ENCODE peak calls at places on chromosomes 11 and 22, in eight cellular contexts. L is naive thymus-derived CD4-positive, alpha-beta T cell; J is ascending aorta; T is Peyer's patch; U is right cardiac atrium; Z is lung; B is aorta; H is CD4-positive, alpha-beta T cell. Q is an unnamed sample.

GRCh38 chr11:132822294-132822693 is 710.0 kb downstream of the OPCML start:
- DNase-seq in L (no peak), Z (no peak), B (no peak), T (no peak), H (no peak), U (no peak), J (no peak), Q (no peak)

GRCh38 chr11:80330302-80330701 is 889.5 kb upstream of the TENM4 start:
- DNase-seq in U (no peak), B (no peak), L (no peak), J (no peak), H (no peak), Z (no peak), T (no peak), Q (no peak)

GRCh38 chr11:7014118-7014517 is 6.0 kb downstream of the ZNF214 start:
- DNase-seq in L (no peak), U (no peak), B (no peak), Z (no peak), H (no peak), J (no peak), T (no peak), Q (no peak)

GRCh38 chr11:7031346-7031957 is 11.2 kb downstream of the NLRP14 start:
- DNase-seq in B (no peak), U (no peak), L (no peak), J (no peak), H (no peak), Z (no peak), T (no peak), Q (no peak)

GRCh38 chr22:47000888-47001287 is 238.4 kb downstream of the TBC1D22A start:
- DNase-seq in J (no peak), T (no peak), H (no peak), U (no peak), L (no peak), B (no peak), Z (no peak), Q (no peak)

GRCh38 chr11:130315354-130315970 is 745 bp upstream of the ZBTB44 start:
- DNase-seq in Z (peak), J (no peak), L (peak), T (peak), B (peak), U (peak), H (peak), Q (no peak)

GRCh38 chr11:2221591-2221990 is 48.8 kb downstream of the ASCL2 start:
- DNase-seq in H (no peak), B (no peak), Z (no peak), T (no peak), U (no peak), J (no peak), L (no peak), Q (no peak)

GRCh38 chr22:46890819-46891218 is 128.4 kb downstream of the TBC1D22A start:
- DNase-seq in L (no peak), H (no peak), U (no peak), J (no peak), B (no peak), T (no peak), Z (no peak), Q (no peak)

GRCh38 chr11:113533425-113533698 is 58.2 kb upstream of the DRD2 start:
- DNase-seq in T (no peak), L (no peak), U (no peak), J (no peak), Z (no peak), H (no peak), B (no peak), Q (no peak)

GRCh38 chr11:19253149-19253540 is 12.4 kb upstream of the E2F8 start:
- DNase-seq in T (no peak), J (no peak), L (no peak), Z (no peak), H (no peak), B (no peak), U (no peak), Q (no peak)

GRCh38 chr11:131723088-131723487 is 352.7 kb downstream of the NTM start:
- DNase-seq in L (no peak), U (no peak), T (no peak), Z (no peak), J (no peak), B (no peak), H (no peak), Q (no peak)

GRCh38 chr11:75462117-75462653 is 29.2 kb upstream of the KLHL35 start:
- DNase-seq in U (no peak), J (no peak), H (no peak), B (no peak), Z (no peak), T (no peak), L (no peak), Q (no peak)

GRCh38 chr22:46031561-46031960 is 54.6 kb upstream of the WNT7B start:
- DNase-seq in Z (no peak), U (no peak), T (peak), L (no peak), J (peak), H (no peak), B (no peak), Q (no peak)

GRCh38 chr22:38758276-38758945 is 2.6 kb upstream of the SUN2 start:
- DNase-seq in H (peak), Z (no peak), L (peak), T (no peak), J (no peak), B (no peak), U (no peak), Q (no peak)

GRCh38 chr11:118216621-118217526 is 7.9 kb downstream of the JAML start:
- DNase-seq in J (no peak), U (no peak), T (no peak), B (no peak), Z (no peak), L (no peak), H (no peak), Q (no peak)

GRCh38 chr11:94379619-94380018 is 21.6 kb downstream of the GPR83 start:
- DNase-seq in H (no peak), U (no peak), T (no peak), L (no peak), Z (no peak), J (no peak), B (no peak), Q (no peak)

GRCh38 chr11:2440646-2441045 is 3.7 kb downstream of the TRPM5 start:
- DNase-seq in L (no peak), J (no peak), B (peak), U (peak), Z (no peak), T (no peak), H (no peak), Q (no peak)

GRCh38 chr11:83035070-83035854 is 36.4 kb downstream of the RAB30 start:
- DNase-seq in J (no peak), H (no peak), L (no peak), U (no peak), Z (no peak), B (no peak), T (no peak), Q (no peak)

GRCh38 chr11:59706518-59707285 is 6.9 kb downstream of the OR10V1 start:
- DNase-seq in H (no peak), T (no peak), B (no peak), Z (no peak), U (no peak), L (no peak), J (no peak), Q (no peak)

GRCh38 chr11:35304393-35304790 is 115.0 kb downstream of the SLC1A2 start:
- DNase-seq in T (no peak), U (no peak), B (no peak), J (no peak), L (peak), Z (no peak), H (no peak), Q (no peak)

GRCh38 chr22:22103078-22103593 is 120.5 kb upstream of the TOP3B start:
- DNase-seq in H (no peak), B (no peak), L (no peak), U (no peak), Z (no peak), J (no peak), T (no peak), Q (no peak)

GRCh38 chr11:61747389-61748285 is 4.8 kb upstream of the MYRF start:
- DNase-seq in L (peak), H (peak), T (peak), Z (peak), B (peak), U (peak), J (peak), Q (peak)

GRCh38 chr11:94332814-94333213 is 28.4 kb downstream of the IZUMO1R start:
- DNase-seq in Z (no peak), H (no peak), U (no peak), B (no peak), J (no peak), T (no peak), L (no peak), Q (no peak)

GRCh38 chr22:25403752-25404471 is 160.6 kb upstream of the GRK3 start:
- DNase-seq in U (no peak), T (no peak), H (no peak), L (peak), J (no peak), Z (no peak), B (no peak), Q (no peak)

GRCh38 chr11:133841279-133842043 is 3.9 kb downstream of the SPATA19 start:
- DNase-seq in H (no peak), Z (peak), J (no peak), B (no peak), L (no peak), T (no peak), U (no peak), Q (no peak)

GRCh38 chr11:41146326-41146725 is 313.1 kb downstream of the LRRC4C start:
- DNase-seq in U (no peak), L (no peak), H (no peak), J (no peak), T (no peak), Z (no peak), B (no peak), Q (no peak)

GRCh38 chr11:41784513-41785335 is 325.3 kb upstream of the LRRC4C start:
- DNase-seq in L (no peak), J (no peak), T (peak), H (no peak), Z (no peak), B (no peak), U (no peak), Q (no peak)

GRCh38 chr11:68282141-68282860 is 10.5 kb upstream of the C11orf24 start:
- DNase-seq in L (no peak), J (no peak), Z (no peak), B (peak), U (no peak), T (no peak), H (no peak), Q (no peak)

GRCh38 chr11:76443254-76443935 is 1.4 kb upstream of the EMSY start:
- DNase-seq in Z (no peak), J (no peak), U (no peak), T (no peak), B (no peak), H (no peak), L (no peak), Q (no peak)

GRCh38 chr11:81869337-81870065 is 864.2 kb downstream of the FAM181B start:
- DNase-seq in Z (no peak), J (no peak), L (peak), U (no peak), H (peak), B (no peak), T (no peak), Q (no peak)

GRCh38 chr11:78045851-78046485 is 17.7 kb upstream of the THRSP start:
- DNase-seq in T (peak), L (peak), J (no peak), H (peak), B (peak), Z (peak), U (peak), Q (peak)

GRCh38 chr22:30562391-30562790 is 12.1 kb downstream of the GAL3ST1 start:
- DNase-seq in T (peak), J (no peak), Z (no peak), B (no peak), U (no peak), L (no peak), H (no peak), Q (no peak)

GRCh38 chr22:26550498-26551033 is 38.3 kb upstream of the TFIP11 start:
- DNase-seq in Z (peak), B (peak), T (no peak), U (peak), H (no peak), L (no peak), J (no peak), Q (no peak)

DNA sequence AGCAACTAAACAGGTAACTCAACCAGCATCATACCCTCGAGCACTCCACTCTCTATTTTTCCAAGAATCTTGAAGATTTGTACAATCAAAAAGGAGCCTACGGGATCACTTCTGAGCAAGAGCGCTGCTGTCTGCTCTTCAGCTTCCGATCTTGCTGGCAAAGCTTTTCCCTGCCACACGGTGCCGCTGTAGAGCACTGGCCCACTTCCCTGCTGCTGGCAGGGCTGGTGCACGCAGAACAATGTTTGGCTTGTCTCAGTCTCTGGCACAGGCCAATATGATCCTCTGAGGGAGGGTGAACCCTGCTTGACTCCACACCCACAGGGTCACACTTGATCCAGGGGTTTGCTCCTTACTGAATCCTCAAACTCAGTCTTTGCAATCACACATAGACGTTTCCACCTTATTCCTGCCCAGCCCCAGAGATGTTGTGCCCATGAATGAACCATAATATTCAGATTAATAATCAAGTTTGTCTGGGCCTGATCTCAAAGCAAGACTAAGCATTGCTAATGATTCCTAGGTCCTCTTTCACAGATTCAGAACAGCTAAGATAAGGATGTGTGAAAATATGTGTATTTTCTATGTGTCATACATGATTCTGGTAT is 536.6 kb downstream of the SOX6 start:
- DNase-seq in L (no peak), H (no peak), J (no peak), B (peak), U (peak), T (peak), Z (peak), Q (peak)
- H3K27ac ChIP-seq in L (no peak), H (no peak), J (no peak), B (no peak), U (no peak), T (no peak), Z (no peak), Q (no peak)

GRCh38 chr11:107929611-107930200 is 1.5 kb downstream of the RAB39A start:
- DNase-seq in H (no peak), J (no peak), B (no peak), U (no peak), Z (no peak), T (no peak), L (no peak), Q (peak)

GRCh38 chr11:107931206-107931605 is 3.0 kb downstream of the RAB39A start:
- DNase-seq in Z (no peak), L (no peak), B (no peak), U (no peak), J (no peak), T (no peak), H (no peak), Q (no peak)

GRCh38 chr11:107928767-107929507 is 689 bp downstream of the RAB39A start:
- DNase-seq in L (no peak), B (peak), U (no peak), J (no peak), T (no peak), Z (no peak), H (no peak), Q (peak)

GRCh38 chr11:107927559-107927958 is 689 bp upstream of the RAB39A start:
- DNase-seq in J (no peak), Z (no peak), U (no peak), T (no peak), L (no peak), B (no peak), H (no peak), Q (no peak)

DNA sequence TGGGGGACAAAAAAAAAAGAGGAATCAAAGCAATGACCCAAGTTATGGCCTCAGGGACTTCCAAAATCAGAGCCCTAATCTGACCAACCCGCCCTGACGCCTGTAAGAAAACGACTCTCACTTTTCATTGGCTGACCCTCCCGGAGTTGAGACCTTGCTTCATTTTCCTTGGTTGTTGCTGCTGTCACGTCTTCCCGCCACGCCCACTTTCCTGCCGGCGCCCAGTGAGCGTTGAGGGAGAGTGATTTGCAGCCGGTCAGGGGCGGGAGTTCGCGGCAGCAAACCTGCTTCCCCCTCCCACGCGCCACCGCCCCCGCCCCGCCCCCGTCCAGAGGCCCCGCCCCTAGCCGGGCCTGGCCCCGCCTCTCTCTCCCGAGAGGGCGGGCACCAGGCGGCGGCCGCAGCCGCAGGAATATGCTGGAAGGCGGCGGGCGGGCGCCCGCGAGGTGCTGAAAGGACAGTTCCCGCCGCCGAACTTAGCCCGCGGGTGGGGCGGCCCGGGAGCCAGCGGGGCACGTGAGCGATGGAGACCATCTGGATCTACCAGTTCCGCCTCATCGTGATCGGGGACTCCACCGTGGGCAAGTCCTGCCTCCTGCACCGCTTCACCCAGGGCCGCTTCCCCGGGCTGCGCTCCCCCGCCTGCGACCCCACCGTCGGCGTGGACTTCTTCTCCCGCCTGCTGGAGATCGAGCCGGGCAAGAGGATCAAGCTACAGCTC is at the start of gene RAB39A:
- DNase-seq in Z (peak), L (peak), U (peak), B (peak), T (peak), J (peak), H (peak), Q (peak)
- H3K27ac ChIP-seq in Z (no peak), L (no peak), U (no peak), B (no peak), T (peak), J (no peak), H (no peak), Q (peak)

GRCh38 chr22:49634006-49634772 is 193.5 kb downstream of the BRD1 start:
- DNase-seq in U (peak), Z (no peak), T (no peak), B (peak), J (no peak), L (no peak), H (no peak), Q (no peak)
- H3K27ac ChIP-seq in U (no peak), Z (no peak), T (no peak), B (no peak), J (no peak), L (no peak), H (no peak), Q (no peak)

DNA sequence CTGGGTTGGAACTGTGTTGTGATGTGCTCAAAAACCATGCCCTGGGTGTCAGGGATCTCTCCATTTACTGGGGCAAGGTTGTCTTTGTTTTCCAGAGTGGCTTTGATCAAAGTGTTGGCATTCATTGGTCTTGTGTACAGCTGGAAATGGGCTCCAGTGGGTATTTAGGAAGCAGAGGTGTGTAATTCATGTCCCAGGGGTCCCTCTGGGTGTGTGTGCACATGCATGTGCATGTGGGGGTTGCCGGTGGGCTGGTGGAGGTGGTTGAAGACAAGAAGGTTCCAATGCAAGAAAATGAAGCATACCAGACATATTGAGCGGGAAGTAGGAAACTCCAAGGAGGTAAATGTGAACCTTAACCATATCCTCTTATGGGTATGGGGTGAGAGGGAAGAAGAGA is 121.7 kb downstream of the ME3 start:
- DNase-seq in T (no peak), J (no peak), H (no peak), B (no peak), Z (no peak), U (no peak), L (no peak), Q (no peak)
- H3K27ac ChIP-seq in T (peak), J (peak), H (no peak), B (no peak), Z (peak), U (peak), L (no peak), Q (no peak)

GRCh38 chr22:48044484-48045060 is 1282.1 kb downstream of the TBC1D22A start:
- DNase-seq in L (no peak), U (no peak), H (no peak), Z (no peak), B (no peak), T (no peak), J (no peak), Q (peak)

GRCh38 chr22:48045369-48045768 is 1282.9 kb downstream of the TBC1D22A start:
- DNase-seq in B (no peak), J (no peak), T (no peak), U (no peak), Z (no peak), H (no peak), L (no peak), Q (no peak)

GRCh38 chr22:48047722-48048500 is 1285.5 kb downstream of the TBC1D22A start:
- DNase-seq in U (no peak), T (no peak), H (no peak), L (no peak), B (no peak), J (no peak), Z (no peak), Q (no peak)

GRCh38 chr22:48039326-48039725 is 1276.9 kb downstream of the TBC1D22A start:
- DNase-seq in U (no peak), Z (no peak), T (no peak), H (no peak), J (no peak), B (no peak), L (no peak), Q (no peak)

DNA sequence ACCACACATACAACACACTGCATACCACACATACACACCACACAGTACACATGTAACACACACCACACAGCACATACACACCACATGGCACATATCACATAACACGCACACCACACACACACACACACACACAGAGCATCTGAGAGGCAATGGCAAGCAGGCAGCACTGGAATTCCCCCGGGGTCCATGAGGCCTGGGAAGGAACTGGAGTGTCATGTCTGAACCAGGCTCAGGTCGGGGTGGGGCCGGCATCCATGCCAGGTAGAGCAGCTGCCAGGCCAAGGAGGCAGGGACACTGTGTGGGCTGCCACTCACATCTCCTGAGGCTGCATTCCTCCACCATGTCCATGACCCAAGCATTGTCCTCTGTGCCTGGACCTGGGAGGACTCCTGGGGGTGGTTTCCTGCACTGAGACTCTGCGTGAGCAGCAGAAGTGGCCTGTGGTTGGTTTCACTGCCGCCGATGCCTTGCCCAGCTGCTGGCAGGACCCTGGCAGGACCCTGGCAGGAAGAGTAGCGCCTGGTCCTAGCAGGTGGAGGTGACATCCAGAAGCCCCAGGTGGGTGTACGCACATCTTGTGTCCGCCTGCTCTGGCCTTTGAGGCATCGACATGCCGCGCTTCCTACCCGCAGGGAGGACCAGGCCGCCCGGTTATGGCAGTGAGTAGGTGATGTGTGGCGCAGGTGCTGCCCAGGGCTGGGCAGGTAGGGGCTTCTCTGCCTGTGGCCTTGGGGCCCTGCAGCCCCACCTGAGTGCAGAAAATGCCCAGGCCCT is 1280.4 kb downstream of the TBC1D22A start:
- DNase-seq in Z (no peak), U (no peak), H (no peak), T (no peak), L (no peak), J (no peak), B (no peak), Q (no peak)
- H3K27ac ChIP-seq in Z (no peak), U (no peak), H (no peak), T (no peak), L (no peak), J (no peak), B (no peak), Q (no peak)